ENCODE peak calls at places on chromosome 7, in five cellular contexts. K is activated CD4-positive, alpha-beta T cell treated with anti-CD3 and anti-CD28 coated beads for 24 hours; H is stimulated activated CD4-positive, alpha-beta T cell treated with anti-CD3 and anti-CD28 coated beads, Interleukin-12 subunit alpha, Interleukin-12 subunit beta, amount 100 ng/mL, for 48 hours; L is NCI-H460; E is LoVo. A is an unnamed sample.

GRCh38 chr7:81036041-81036440 is 117.2 kb upstream of the SEMA3C start:
- DNase-seq in K (no peak), H (no peak), L (no peak), E (no peak), A (no peak)

GRCh38 chr7:55569797-55570196 is 2.5 kb downstream of the VOPP1 start:
- DNase-seq in K (no peak), H (peak; percentile 56), L (no peak), E (no peak), A (no peak)

GRCh38 chr7:2076649-2077064 is 156.1 kb downstream of the MAD1L1 start:
- DNase-seq in K (no peak), H (no peak), L (no peak), E (no peak), A (no peak)

GRCh38 chr7:151176401-151176800 is 8.9 kb upstream of the GBX1 start:
- DNase-seq in K (no peak), H (no peak), L (no peak), E (no peak), A (no peak)

GRCh38 chr7:23759556-23760391 is 49.8 kb downstream of the STK31 start:
- DNase-seq in K (no peak), H (no peak), L (no peak), E (peak; percentile 89), A (no peak)

GRCh38 chr7:17206354-17206905 is 92.0 kb upstream of the AHR start:
- DNase-seq in K (no peak), H (no peak), L (peak; percentile 62), E (peak; percentile 90), A (no peak)

GRCh38 chr7:95427123-95427522 is 7.7 kb downstream of the PON2 start:
- DNase-seq in K (no peak), H (no peak), L (no peak), E (no peak), A (no peak)

GRCh38 chr7:149875396-149875795 is 1.6 kb downstream of the ATP6V0E2 start:
- DNase-seq in K (no peak), H (no peak), L (no peak), E (no peak), A (no peak)

GRCh38 chr7:131235489-131236317 is 92.0 kb upstream of the MKLN1 start:
- DNase-seq in K (peak; percentile 63), H (peak; percentile 68), L (peak; percentile 99), E (peak; percentile 73), A (no peak)

GRCh38 chr7:81669476-81670105 is 100.3 kb downstream of the HGF start:
- DNase-seq in K (no peak), H (no peak), L (no peak), E (peak; percentile 8), A (no peak)

GRCh38 chr7:17934612-17935247 is 5.6 kb downstream of the SNX13 start:
- DNase-seq in K (no peak), H (no peak), L (no peak), E (no peak), A (no peak)

GRCh38 chr7:26329520-26330269 is 38.0 kb downstream of the SNX10 start:
- DNase-seq in K (no peak), H (no peak), L (no peak), E (no peak), A (no peak)

GRCh38 chr7:105454058-105454739 is 65.5 kb upstream of the SRPK2 start:
- DNase-seq in K (no peak), H (no peak), L (no peak), E (no peak), A (peak; percentile 77)

GRCh38 chr7:140074780-140075179 is 12.0 kb upstream of the PARP12 start:
- DNase-seq in K (no peak), H (no peak), L (no peak), E (no peak), A (no peak)

GRCh38 chr7:33195264-33195663 is 65.9 kb downstream of the BBS9 start:
- DNase-seq in K (no peak), H (no peak), L (no peak), E (no peak), A (no peak)

GRCh38 chr7:102412548-102412947 is 16.4 kb downstream of the PRKRIP1 start:
- DNase-seq in K (no peak), H (no peak), L (no peak), E (no peak), A (no peak)

GRCh38 chr7:25860206-25860881 is 291.7 kb upstream of the NFE2L3 start:
- DNase-seq in K (no peak), H (no peak), L (no peak), E (peak; percentile 59), A (no peak)

GRCh38 chr7:123797673-123798526 is 47.1 kb upstream of the HYAL4 start:
- DNase-seq in K (no peak), H (no peak), L (peak; percentile 64), E (peak; percentile 96), A (peak; percentile 29)

GRCh38 chr7:112929411-112929810 is 139.2 kb upstream of the TMEM168 start:
- DNase-seq in K (no peak), H (no peak), L (no peak), E (no peak), A (no peak)

GRCh38 chr7:118372530-118372929 is 148.0 kb downstream of the ANKRD7 start:
- DNase-seq in K (no peak), H (no peak), L (no peak), E (no peak), A (no peak)

GRCh38 chr7:974172-974571 is 1.2 kb downstream of the COX19 start:
- DNase-seq in K (no peak), H (no peak), L (no peak), E (peak; percentile 33), A (no peak)

GRCh38 chr7:2670720-2671391 is 17.1 kb upstream of the AMZ1 start:
- DNase-seq in K (peak; percentile 58), H (peak; percentile 44), L (peak; percentile 46), E (peak; percentile 65), A (no peak)

GRCh38 chr7:90709501-90710465 is 113.7 kb downstream of the CDK14 start:
- DNase-seq in K (no peak), H (no peak), L (no peak), E (no peak), A (no peak)

GRCh38 chr7:28512648-28513435 is 100.5 kb downstream of the CREB5 start:
- DNase-seq in K (no peak), H (no peak), L (no peak), E (no peak), A (no peak)

GRCh38 chr7:154503962-154504550 is 451.9 kb downstream of the DPP6 start:
- DNase-seq in K (no peak), H (no peak), L (peak; percentile 34), E (peak; percentile 61), A (peak; percentile 11)

GRCh38 chr7:116899308-116899707 is 36.9 kb downstream of the CAPZA2 start:
- DNase-seq in K (no peak), H (no peak), L (no peak), E (no peak), A (no peak)

GRCh38 chr7:4078580-4078979 is 603.5 kb upstream of the FOXK1 start:
- DNase-seq in K (no peak), H (no peak), L (no peak), E (no peak), A (no peak)

GRCh38 chr7:101626758-101627157 is 2.3 kb downstream of the MYL10 start:
- DNase-seq in K (no peak), H (no peak), L (no peak), E (no peak), A (no peak)